ENCODE peak calls at places on chromosome 11, in five cellular contexts. One of them, this sample, is unnamed.

GRCh38 chr11:19437760-19438159 is 197.0 kb upstream of the E2F8 start:
- DNase-seq in mesenchymal stem cell: no peak
- DNase-seq in mesendoderm: no peak
- DNase-seq in IMR-90: peak
- DNase-seq in trophoblast cell: no peak
- DNase-seq in this sample: no peak

GRCh38 chr11:133082453-133082781 is 449.9 kb downstream of the OPCML start:
- DNase-seq in mesenchymal stem cell: no peak
- DNase-seq in mesendoderm: peak
- DNase-seq in IMR-90: no peak
- DNase-seq in trophoblast cell: no peak
- DNase-seq in this sample: peak

GRCh38 chr11:116072133-116072532 is 567.9 kb upstream of the CADM1 start:
- DNase-seq in mesenchymal stem cell: no peak
- DNase-seq in mesendoderm: peak
- DNase-seq in IMR-90: no peak
- DNase-seq in trophoblast cell: no peak
- DNase-seq in this sample: peak

GRCh38 chr11:65003282-65003681 is 6.5 kb upstream of the BATF2 start:
- DNase-seq in mesenchymal stem cell: peak
- DNase-seq in mesendoderm: peak
- DNase-seq in IMR-90: peak
- DNase-seq in trophoblast cell: no peak
- DNase-seq in this sample: no peak

GRCh38 chr11:2121227-2122130 is 17.7 kb downstream of the IGF2 start:
- DNase-seq in mesenchymal stem cell: no peak
- DNase-seq in mesendoderm: no peak
- DNase-seq in IMR-90: no peak
- DNase-seq in trophoblast cell: no peak
- DNase-seq in this sample: no peak

GRCh38 chr11:99494065-99494464 is 473.3 kb downstream of the CNTN5 start:
- DNase-seq in mesenchymal stem cell: no peak
- DNase-seq in mesendoderm: no peak
- DNase-seq in IMR-90: no peak
- DNase-seq in trophoblast cell: no peak
- DNase-seq in this sample: no peak

GRCh38 chr11:8317164-8317563 is 53.5 kb upstream of the LMO1 start:
- DNase-seq in mesenchymal stem cell: no peak
- DNase-seq in mesendoderm: no peak
- DNase-seq in IMR-90: peak
- DNase-seq in trophoblast cell: no peak
- DNase-seq in this sample: no peak

GRCh38 chr11:46246514-46246913 is 30.9 kb upstream of the CREB3L1 start:
- DNase-seq in mesenchymal stem cell: peak
- DNase-seq in mesendoderm: no peak
- DNase-seq in IMR-90: peak
- DNase-seq in trophoblast cell: no peak
- DNase-seq in this sample: no peak

GRCh38 chr11:118783724-118784495 is 7.1 kb downstream of the DDX6 start:
- DNase-seq in mesenchymal stem cell: no peak
- DNase-seq in mesendoderm: no peak
- DNase-seq in IMR-90: no peak
- DNase-seq in trophoblast cell: no peak
- DNase-seq in this sample: no peak

GRCh38 chr11:9137293-9138132 is 46.1 kb upstream of the SCUBE2 start:
- DNase-seq in mesenchymal stem cell: peak
- DNase-seq in mesendoderm: peak
- DNase-seq in IMR-90: peak
- DNase-seq in trophoblast cell: peak
- DNase-seq in this sample: peak

GRCh38 chr11:70467196-70468085 is 69.1 kb downstream of the CTTN start:
- DNase-seq in mesenchymal stem cell: peak
- DNase-seq in mesendoderm: peak
- DNase-seq in IMR-90: peak
- DNase-seq in trophoblast cell: peak
- DNase-seq in this sample: peak

GRCh38 chr11:124893781-124894401 is 3.8 kb downstream of the ROBO4 start:
- DNase-seq in mesenchymal stem cell: no peak
- DNase-seq in mesendoderm: no peak
- DNase-seq in IMR-90: no peak
- DNase-seq in trophoblast cell: no peak
- DNase-seq in this sample: no peak

GRCh38 chr11:130163346-130164220 is 4.0 kb downstream of the ST14 start:
- DNase-seq in mesenchymal stem cell: no peak
- DNase-seq in mesendoderm: peak
- DNase-seq in IMR-90: no peak
- DNase-seq in trophoblast cell: no peak
- DNase-seq in this sample: no peak

GRCh38 chr11:65574963-65575567 is 788 bp upstream of the EHBP1L1 start:
- DNase-seq in mesenchymal stem cell: peak
- DNase-seq in mesendoderm: peak
- DNase-seq in IMR-90: no peak
- DNase-seq in trophoblast cell: no peak
- DNase-seq in this sample: no peak

GRCh38 chr11:109432105-109432504 is 10.1 kb downstream of the C11orf87 start:
- DNase-seq in mesenchymal stem cell: no peak
- DNase-seq in mesendoderm: no peak
- DNase-seq in IMR-90: peak
- DNase-seq in trophoblast cell: no peak
- DNase-seq in this sample: no peak

GRCh38 chr11:122883682-122883981 is 1.1 kb downstream of the JHY start:
- DNase-seq in mesenchymal stem cell: no peak
- DNase-seq in mesendoderm: no peak
- DNase-seq in IMR-90: no peak
- DNase-seq in trophoblast cell: no peak
- DNase-seq in this sample: no peak

GRCh38 chr11:7281083-7281482 is 29.4 kb downstream of the SYT9 start:
- DNase-seq in mesenchymal stem cell: no peak
- DNase-seq in mesendoderm: peak
- DNase-seq in IMR-90: no peak
- DNase-seq in trophoblast cell: peak
- DNase-seq in this sample: no peak

GRCh38 chr11:123549901-123550619 is 104.4 kb downstream of the SCN3B start:
- DNase-seq in mesenchymal stem cell: no peak
- DNase-seq in mesendoderm: peak
- DNase-seq in IMR-90: peak
- DNase-seq in trophoblast cell: no peak
- DNase-seq in this sample: no peak

GRCh38 chr11:117169726-117170125 is 8.8 kb upstream of the SIDT2 start:
- DNase-seq in mesenchymal stem cell: no peak
- DNase-seq in mesendoderm: no peak
- DNase-seq in IMR-90: no peak
- DNase-seq in trophoblast cell: no peak
- DNase-seq in this sample: no peak

DNA sequence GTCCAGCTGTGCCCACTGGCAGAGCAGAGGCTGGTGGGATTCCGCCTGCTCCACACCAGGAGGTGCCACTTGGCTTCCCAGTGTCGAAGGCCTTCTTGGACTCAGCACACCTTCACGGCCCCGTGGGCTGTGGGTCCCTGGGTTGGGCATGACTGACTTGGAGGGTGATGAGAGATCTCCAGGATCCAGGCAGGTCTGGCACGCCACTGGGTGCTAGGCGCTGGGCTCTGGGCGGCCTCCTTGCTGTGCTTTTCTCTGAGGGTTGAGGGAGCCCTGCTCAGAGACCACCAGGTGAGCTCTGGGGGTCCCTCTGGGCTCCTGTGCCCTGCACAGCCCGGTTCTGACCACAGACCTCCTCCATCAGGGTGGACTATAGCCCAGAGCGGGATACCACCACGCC is 12.3 kb downstream of the LRP5 start:
- DNase-seq in mesenchymal stem cell: no peak
- DNase-seq in mesendoderm: no peak
- DNase-seq in IMR-90: no peak
- DNase-seq in trophoblast cell: no peak
- DNase-seq in this sample: no peak
- H2BK5ac ChIP-seq in mesenchymal stem cell: no peak
- H2BK5ac ChIP-seq in mesendoderm: no peak
- H2BK5ac ChIP-seq in IMR-90: no peak
- H2BK5ac ChIP-seq in trophoblast cell: no peak
- H2BK5ac ChIP-seq in this sample: peak

DNA sequence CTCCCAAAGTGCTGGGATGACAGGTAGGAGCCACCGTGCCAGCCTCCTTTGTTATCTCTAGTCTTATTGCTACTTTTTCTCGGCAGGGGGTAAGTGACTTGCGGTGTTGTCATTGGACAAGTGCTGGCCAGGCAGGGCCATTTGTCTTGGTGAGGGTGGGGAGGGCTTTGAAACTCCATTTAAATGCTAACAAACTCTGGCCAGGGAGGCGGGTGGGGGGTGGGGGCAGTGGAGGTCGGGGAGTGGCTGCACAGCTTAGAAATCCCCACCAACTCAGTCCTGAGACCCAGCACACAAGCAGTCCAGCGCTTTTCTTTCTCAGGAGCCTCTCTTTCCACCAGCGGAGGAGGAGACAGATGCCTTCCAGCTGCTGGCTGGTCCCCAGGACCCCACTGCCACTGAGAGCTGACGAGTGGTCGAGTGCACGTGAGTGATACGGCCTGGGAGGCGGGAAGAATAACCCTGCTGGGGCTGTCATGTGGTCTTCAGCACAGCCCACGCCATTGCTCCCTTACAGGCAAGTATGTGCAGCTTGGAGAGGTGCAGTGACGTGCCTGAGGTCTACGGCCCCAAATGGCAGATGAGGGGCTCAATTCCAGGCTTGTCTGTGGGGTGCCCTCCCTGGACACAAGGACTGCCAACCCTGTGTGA is 24.2 kb upstream of the OSBPL5 start:
- DNase-seq in mesenchymal stem cell: no peak
- DNase-seq in mesendoderm: peak
- DNase-seq in IMR-90: no peak
- DNase-seq in trophoblast cell: no peak
- DNase-seq in this sample: no peak
- H3K4me3 ChIP-seq in mesenchymal stem cell: no peak
- H3K4me3 ChIP-seq in mesendoderm: no peak
- H3K4me3 ChIP-seq in IMR-90: no peak
- H3K4me3 ChIP-seq in trophoblast cell: no peak
- H3K4me3 ChIP-seq in this sample: no peak

GRCh38 chr11:66992041-66992440 is 16.9 kb downstream of the C11orf86 start:
- DNase-seq in mesenchymal stem cell: no peak
- DNase-seq in mesendoderm: no peak
- DNase-seq in IMR-90: no peak
- DNase-seq in trophoblast cell: no peak
- DNase-seq in this sample: no peak
- H2BK5ac ChIP-seq in mesenchymal stem cell: no peak
- H2BK5ac ChIP-seq in mesendoderm: no peak
- H2BK5ac ChIP-seq in IMR-90: no peak
- H2BK5ac ChIP-seq in trophoblast cell: no peak
- H2BK5ac ChIP-seq in this sample: no peak

DNA sequence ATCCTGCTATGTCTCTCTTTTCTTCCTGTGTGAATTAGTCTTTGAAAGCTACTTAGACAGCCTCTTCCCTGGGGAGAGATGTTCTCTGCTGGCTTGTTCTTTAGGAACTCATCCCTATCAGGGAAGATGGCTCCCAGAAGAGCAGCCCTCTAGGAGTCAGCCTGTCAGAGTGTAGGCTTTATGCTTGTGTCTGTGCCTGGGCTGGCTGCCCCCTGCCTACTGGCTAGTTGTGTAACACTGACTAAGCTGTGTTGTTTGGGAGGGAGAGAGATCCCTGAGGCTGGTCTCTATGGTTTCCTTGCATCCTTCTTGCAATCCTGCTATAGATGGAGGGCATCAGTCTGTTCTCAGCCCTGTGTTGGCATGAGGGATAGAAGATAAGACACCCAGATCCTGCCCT is 112.2 kb downstream of the STIM1 start:
- DNase-seq in mesenchymal stem cell: no peak
- DNase-seq in mesendoderm: no peak
- DNase-seq in IMR-90: no peak
- DNase-seq in trophoblast cell: no peak
- DNase-seq in this sample: no peak
- H3K4me3 ChIP-seq in mesenchymal stem cell: no peak
- H3K4me3 ChIP-seq in mesendoderm: no peak
- H3K4me3 ChIP-seq in IMR-90: no peak
- H3K4me3 ChIP-seq in trophoblast cell: no peak
- H3K4me3 ChIP-seq in this sample: no peak

DNA sequence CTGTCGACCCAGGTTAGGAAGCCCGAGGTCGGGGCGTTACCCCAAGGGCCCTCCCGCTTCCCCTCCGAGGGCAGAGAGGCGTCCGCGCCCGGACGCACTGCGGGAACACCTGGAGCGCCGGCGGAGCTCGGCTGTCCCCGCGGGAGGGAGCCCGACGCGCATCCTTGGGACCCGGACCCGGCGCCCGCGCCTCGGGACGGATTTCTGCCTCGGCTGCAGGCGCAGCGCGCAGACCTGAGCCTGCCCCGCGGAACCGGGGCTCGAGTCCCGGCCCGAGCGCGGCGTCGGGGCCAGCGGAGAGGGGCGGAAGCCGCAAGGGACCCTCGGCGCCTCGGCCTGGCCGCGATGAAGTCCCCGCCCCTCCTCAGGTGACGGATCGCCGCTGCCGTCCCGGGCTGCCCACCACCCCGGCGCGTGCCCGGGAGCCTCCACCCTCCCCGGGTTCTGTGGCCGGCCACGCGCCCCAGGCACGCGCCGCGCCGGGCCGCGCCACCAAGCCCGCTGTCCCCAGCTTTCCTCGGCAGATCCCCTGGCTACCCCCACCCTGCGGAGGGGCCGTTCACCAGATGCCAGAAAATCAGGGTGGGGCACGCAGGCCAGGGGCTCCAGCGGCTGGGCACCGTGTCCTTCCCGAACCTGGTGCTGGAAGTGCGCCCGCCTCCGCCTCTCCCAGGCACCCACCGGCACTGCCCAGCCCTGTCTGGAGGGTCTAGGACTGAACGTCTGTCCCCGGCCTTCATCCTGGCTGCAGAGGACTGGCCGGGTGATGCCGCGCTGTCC is 407 bp downstream of the GLB1L3 start:
- DNase-seq in mesenchymal stem cell: no peak
- DNase-seq in mesendoderm: peak
- DNase-seq in IMR-90: no peak
- DNase-seq in trophoblast cell: no peak
- DNase-seq in this sample: no peak
- H2BK5ac ChIP-seq in mesenchymal stem cell: no peak
- H2BK5ac ChIP-seq in mesendoderm: no peak
- H2BK5ac ChIP-seq in IMR-90: no peak
- H2BK5ac ChIP-seq in trophoblast cell: no peak
- H2BK5ac ChIP-seq in this sample: no peak

GRCh38 chr11:13495929-13496328 is at the start of gene PTH:
- DNase-seq in mesenchymal stem cell: no peak
- DNase-seq in mesendoderm: no peak
- DNase-seq in IMR-90: no peak
- DNase-seq in trophoblast cell: no peak
- DNase-seq in this sample: no peak
- H3K4me3 ChIP-seq in mesenchymal stem cell: no peak
- H3K4me3 ChIP-seq in mesendoderm: no peak
- H3K4me3 ChIP-seq in IMR-90: no peak
- H3K4me3 ChIP-seq in trophoblast cell: no peak
- H3K4me3 ChIP-seq in this sample: no peak

GRCh38 chr11:95923441-95923729 is 522 bp downstream of the MTMR2 start:
- DNase-seq in mesenchymal stem cell: no peak
- DNase-seq in mesendoderm: no peak
- DNase-seq in IMR-90: no peak
- DNase-seq in trophoblast cell: no peak
- DNase-seq in this sample: no peak
- H2BK5ac ChIP-seq in mesenchymal stem cell: no peak
- H2BK5ac ChIP-seq in mesendoderm: peak
- H2BK5ac ChIP-seq in IMR-90: peak
- H2BK5ac ChIP-seq in trophoblast cell: peak
- H2BK5ac ChIP-seq in this sample: peak